ENCODE peak calls at places on chromosomes 4 and X, in ten cellular contexts. C is activated gamma-delta T cell treated with anti-CD3 and anti-CD28 coated beads, Interleukin-2, amount 50 U/mL, for 16 hours; Q is lung; M is activated B cell treated with CpG ODN at 0.5 μM for 24 hours; Z is ascending aorta; W is stimulated activated CD8-positive, alpha-beta memory T cell treated with anti-CD3 and anti-CD28 coated beads, Interleukin-2, amount 100 ng/mL, for 1 hour; G is AG04450; I is anterior cingulate cortex; R is LoVo; D is activated CD8-positive, alpha-beta memory T cell treated with anti-CD3 and anti-CD28 coated beads, Interleukin-2, amount 10 ng/mL, durations not matched to agents 7 days and 5 days. S is an unnamed sample.

GRCh38 chr4:3735196-3735595 is 31.0 kb upstream of the ADRA2C start:
- DNase-seq in G (no peak), C (no peak), M (no peak), Q (no peak), Z (no peak), W (no peak), D (no peak), I (no peak), R (no peak), S (no peak)

GRCh38 chr4:157048248-157048647 is 27.7 kb upstream of the GLRB start:
- DNase-seq in I (peak; percentile 42), R (no peak), G (peak; percentile 67), Z (no peak), D (no peak), Q (peak; percentile 33), C (no peak), M (no peak), W (no peak), S (no peak)

GRCh38 chr4:85067342-85067741 is 100.9 kb upstream of the WDFY3 start:
- DNase-seq in Q (no peak), R (no peak), M (no peak), W (no peak), G (no peak), D (no peak), Z (no peak), C (no peak), I (no peak), S (no peak)

GRCh38 chr4:1910643-1911042 is 39.5 kb downstream of the NSD2 start:
- DNase-seq in C (no peak), Z (no peak), R (peak; percentile 17), M (no peak), G (peak; percentile 10), W (no peak), I (no peak), D (no peak), Q (no peak), S (no peak)

GRCh38 chr4:177879851-177880250 is 437.6 kb upstream of the AGA start:
- DNase-seq in C (no peak), Z (no peak), G (no peak), W (no peak), D (no peak), Q (no peak), I (no peak), M (no peak), R (no peak), S (no peak)

GRCh38 chrX:17432158-17432557 is 57.2 kb downstream of the NHS start:
- DNase-seq in M (no peak), Q (no peak), C (no peak), W (no peak), D (no peak), I (no peak), Z (no peak), G (no peak), R (no peak), S (no peak)

GRCh38 chrX:8520791-8521190 is 56.2 kb downstream of the VCX3B start:
- DNase-seq in I (no peak), D (no peak), Q (no peak), G (no peak), M (no peak), W (no peak), R (no peak), C (no peak), Z (no peak), S (no peak)

GRCh38 chrX:69616520-69617203 is 749 bp downstream of the EDA start:
- DNase-seq in W (no peak), I (no peak), Z (no peak), G (no peak), M (peak; percentile 10), Q (no peak), C (no peak), R (no peak), D (no peak), S (no peak)

GRCh38 chr4:158870282-158871049 is 101.6 kb downstream of the FNIP2 start:
- DNase-seq in I (no peak), C (no peak), G (no peak), Q (no peak), R (no peak), M (no peak), W (no peak), Z (no peak), D (no peak), S (no peak)

GRCh38 chr4:128006592-128006991 is 41.4 kb downstream of the ABHD18 start:
- DNase-seq in Z (no peak), R (no peak), Q (no peak), C (no peak), M (no peak), D (no peak), I (no peak), G (peak; percentile 1), W (no peak), S (no peak)

GRCh38 chr4:61583696-61584095 is 383.6 kb downstream of the ADGRL3 start:
- DNase-seq in W (no peak), Q (no peak), R (no peak), Z (no peak), I (no peak), G (peak; percentile 3), D (no peak), M (no peak), C (no peak), S (no peak)

GRCh38 chr4:42806436-42806835 is 86.1 kb upstream of the GRXCR1 start:
- DNase-seq in R (no peak), D (no peak), Z (no peak), W (no peak), G (no peak), M (no peak), Q (no peak), C (no peak), I (no peak), S (no peak)

GRCh38 chrX:24259544-24260240 is 54.2 kb downstream of the SUPT20HL2 start:
- DNase-seq in C (no peak), I (no peak), G (peak; percentile 34), D (peak; percentile 43), M (no peak), Z (no peak), W (no peak), Q (no peak), R (peak; percentile 2), S (no peak)

GRCh38 chr4:78951862-78952472 is 12.7 kb upstream of the PAQR3 start:
- DNase-seq in G (no peak), Z (no peak), M (no peak), I (peak; percentile 10), W (no peak), D (no peak), C (peak; percentile 4), Q (no peak), R (peak; percentile 61), S (no peak)

S was measured in cortex of kidney.